ENCODE peak calls at places on chromosomes 6 and 20, in six cellular contexts. D is uterus, O is left ventricle myocardium inferior, I is breast epithelium, R is tibial artery, V is PC-9. Y is an unnamed sample.

GRCh38 chr6:30881392-30881986 is 2.8 kb upstream of the DDR1 start:
- DNase-seq in D (no peak), O (no peak), I (no peak), R (no peak), V (no peak), Y (no peak)

GRCh38 chr6:168895102-168895812 is 358.4 kb downstream of the THBS2 start:
- DNase-seq in D (peak; percentile 82), O (peak; percentile 78), I (peak; percentile 68), R (peak; percentile 72), V (peak; percentile 61), Y (peak; percentile 90)

GRCh38 chr6:28648878-28649375 is 123.2 kb downstream of the GPX5 start:
- DNase-seq in D (no peak), O (no peak), I (no peak), R (no peak), V (no peak), Y (no peak)

GRCh38 chr6:53042112-53042511 is 23.1 kb upstream of the FBXO9 start:
- DNase-seq in D (no peak), O (no peak), I (no peak), R (no peak), V (no peak), Y (no peak)

GRCh38 chr6:156942266-156942665 is 165.1 kb downstream of the ARID1B start:
- DNase-seq in D (no peak), O (no peak), I (no peak), R (no peak), V (no peak), Y (no peak)

GRCh38 chr6:33296797-33297405 is 1.8 kb downstream of the RGL2 start:
- DNase-seq in D (no peak), O (no peak), I (no peak), R (no peak), V (no peak), Y (no peak)

GRCh38 chr6:178119-178518 is 114.2 kb upstream of the DUSP22 start:
- DNase-seq in D (no peak), O (no peak), I (no peak), R (no peak), V (no peak), Y (no peak)

GRCh38 chr20:33649201-33649631 is 12.9 kb upstream of the C20orf144 start:
- DNase-seq in D (peak; percentile 37), O (peak; percentile 68), I (no peak), R (no peak), V (no peak), Y (no peak)

GRCh38 chr6:37990762-37991525 is 171.4 kb downstream of the ZFAND3 start:
- DNase-seq in D (no peak), O (no peak), I (no peak), R (no peak), V (no peak), Y (no peak)

GRCh38 chr6:170224694-170225660 is 65.9 kb downstream of the DLL1 start:
- DNase-seq in D (peak; percentile 11), O (no peak), I (peak; percentile 94), R (no peak), V (peak; percentile 35), Y (peak; percentile 48)

GRCh38 chr20:7966176-7966575 is 25.9 kb upstream of the HAO1 start:
- DNase-seq in D (no peak), O (no peak), I (no peak), R (no peak), V (no peak), Y (no peak)

GRCh38 chr20:38032585-38033329 is 499 bp downstream of the TTI1 start:
- DNase-seq in D (no peak), O (no peak), I (peak; percentile 49), R (no peak), V (no peak), Y (no peak)

GRCh38 chr6:148085651-148086321 is 256.9 kb upstream of the SASH1 start:
- DNase-seq in D (no peak), O (no peak), I (no peak), R (no peak), V (no peak), Y (no peak)

GRCh38 chr6:15818491-15818890 is 155.7 kb upstream of the DTNBP1 start:
- DNase-seq in D (no peak), O (no peak), I (no peak), R (no peak), V (no peak), Y (no peak)

GRCh38 chr6:73642530-73642929 is 11.3 kb downstream of the SLC17A5 start:
- DNase-seq in D (no peak), O (no peak), I (no peak), R (no peak), V (no peak), Y (no peak)

GRCh38 chr6:34549056-34549803 is 6.9 kb downstream of the SPDEF start:
- DNase-seq in D (no peak), O (no peak), I (no peak), R (no peak), V (no peak), Y (no peak)

GRCh38 chr6:21741221-21742109 is 147.9 kb downstream of the SOX4 start:
- DNase-seq in D (no peak), O (no peak), I (no peak), R (no peak), V (no peak), Y (no peak)

GRCh38 chr6:155543141-155543870 is 87.7 kb upstream of the NOX3 start:
- DNase-seq in D (no peak), O (no peak), I (no peak), R (no peak), V (no peak), Y (no peak)

GRCh38 chr6:87104657-87105056 is 9.8 kb upstream of the CGA start:
- DNase-seq in D (no peak), O (no peak), I (no peak), R (no peak), V (no peak), Y (no peak)

GRCh38 chr6:52598123-52598823 is 21.4 kb upstream of the TRAM2 start:
- DNase-seq in D (peak; percentile 69), O (peak; percentile 36), I (peak; percentile 27), R (peak; percentile 66), V (no peak), Y (peak; percentile 85)

GRCh38 chr6:125789576-125790402 is 971 bp upstream of the NCOA7 start:
- DNase-seq in D (peak; percentile 67), O (peak; percentile 48), I (no peak), R (peak; percentile 74), V (peak; percentile 25), Y (peak; percentile 57)

GRCh38 chr20:23161968-23162696 is 76.0 kb upstream of the CD93 start:
- DNase-seq in D (peak; percentile 43), O (peak; percentile 85), I (peak; percentile 54), R (peak; percentile 88), V (peak; percentile 22), Y (no peak)

GRCh38 chr20:58555078-58555765 is 40.0 kb upstream of the APCDD1L start:
- DNase-seq in D (no peak), O (no peak), I (peak; percentile 27), R (no peak), V (peak; percentile 23), Y (no peak)

GRCh38 chr20:4017051-4017702 is 1.8 kb upstream of the RNF24 start:
- DNase-seq in D (no peak), O (no peak), I (no peak), R (no peak), V (no peak), Y (no peak)

GRCh38 chr20:13758884-13759283 is 25.8 kb downstream of the ESF1 start:
- DNase-seq in D (no peak), O (no peak), I (no peak), R (no peak), V (no peak), Y (no peak)
- TF ChIP-seq CTCF in D (no peak), O (no peak), I (no peak), R (no peak), V (no peak), Y (no peak)

GRCh38 chr20:60292001-60292520 is 333.8 kb downstream of the CDH26 start:
- DNase-seq in D (no peak), O (no peak), I (no peak), R (no peak), V (no peak), Y (no peak)
- H3K4me1 ChIP-seq in D (no peaks in the 10 kb centered on the region), O (no peaks in the 10 kb centered on the region), I (no peaks in the 10 kb centered on the region), R (no peaks in the 10 kb centered on the region), V (no peaks in the 10 kb centered on the region), Y (no peaks in the 10 kb centered on the region)

GRCh38 chr6:122838060-122838780 is 49.2 kb downstream of the SMPDL3A start:
- DNase-seq in D (no peak), O (no peak), I (no peak), R (no peak), V (no peak), Y (peak; percentile 5)
- TF ChIP-seq CTCF in D (peak; percentile 15), O (peak; percentile 34), I (no peak), R (no peak), V (peak; percentile 77), Y (peak; percentile 55)

DNA sequence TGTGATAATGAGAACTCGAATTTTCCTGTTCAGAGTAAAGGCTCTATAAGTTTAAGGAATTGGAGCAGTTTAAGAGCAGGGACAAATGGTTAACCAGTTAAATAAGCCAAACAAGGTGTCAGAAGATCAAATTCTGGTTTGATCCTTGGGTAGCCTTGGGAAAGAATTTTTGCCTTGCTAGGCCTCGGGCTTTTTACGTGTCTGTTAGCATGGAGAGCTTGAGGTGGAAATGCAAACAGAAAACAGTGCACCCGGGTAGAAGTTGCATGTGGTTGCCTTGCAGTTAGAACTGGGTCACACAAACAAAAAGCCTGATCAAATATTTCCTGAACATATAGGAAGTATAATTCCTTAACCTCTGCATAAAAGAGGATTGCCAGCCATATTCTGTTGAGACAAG is 58.3 kb downstream of the RIN2 start:
- DNase-seq in D (no peak), O (no peak), I (no peak), R (no peak), V (no peak), Y (no peak)
- H3K4me1 ChIP-seq in D (peaks cover 6% of the 10 kb centered on the region), O (peaks cover 66% of the 10 kb centered on the region), I (no peaks in the 10 kb centered on the region), R (no peaks in the 10 kb centered on the region), V (peaks cover 32% of the 10 kb centered on the region), Y (no peaks in the 10 kb centered on the region)

GRCh38 chr6:82080767-82081166 is 166.8 kb downstream of the IBTK start:
- DNase-seq in D (no peak), O (no peak), I (no peak), R (no peak), V (no peak), Y (no peak)

GRCh38 chr6:82072771-82073170 is 174.8 kb downstream of the IBTK start:
- DNase-seq in D (no peak), O (no peak), I (no peak), R (no peak), V (no peak), Y (no peak)

GRCh38 chr6:82073484-82073883 is 174.1 kb downstream of the IBTK start:
- DNase-seq in D (no peak), O (no peak), I (no peak), R (no peak), V (no peak), Y (no peak)

GRCh38 chr6:82078286-82078908 is 169.1 kb downstream of the IBTK start:
- DNase-seq in D (no peak), O (no peak), I (no peak), R (no peak), V (no peak), Y (no peak)

GRCh38 chr6:82076855-82077254 is 170.7 kb downstream of the IBTK start:
- DNase-seq in D (no peak), O (no peak), I (no peak), R (no peak), V (no peak), Y (no peak)
- TF ChIP-seq CTCF in D (no peak), O (no peak), I (no peak), R (no peak), V (no peak), Y (no peak)